ENCODE peak calls at places on chromosome 2, in four cellular contexts. One of them, this sample, is unnamed.

GRCh38 chr2:56168163-56168562 is 15.6 kb upstream of the CCDC85A start:
- DNase-seq in AG10803: peak
- DNase-seq in colonic mucosa: no peak
- DNase-seq in H7: no peak
- DNase-seq in this sample: peak

GRCh38 chr2:107645586-107645985 is 181.1 kb upstream of the RGPD4 start:
- DNase-seq in AG10803: no peak
- DNase-seq in colonic mucosa: no peak
- DNase-seq in H7: no peak
- DNase-seq in this sample: no peak

GRCh38 chr2:39409697-39410389 is 27.2 kb downstream of the MAP4K3 start:
- DNase-seq in AG10803: no peak
- DNase-seq in colonic mucosa: no peak
- DNase-seq in H7: no peak
- DNase-seq in this sample: no peak

GRCh38 chr2:11967946-11968465 is 221.6 kb downstream of the LPIN1 start:
- DNase-seq in AG10803: peak
- DNase-seq in colonic mucosa: no peak
- DNase-seq in H7: no peak
- DNase-seq in this sample: no peak

GRCh38 chr2:9708683-9709538 is 78.1 kb upstream of the YWHAQ start:
- DNase-seq in AG10803: no peak
- DNase-seq in colonic mucosa: no peak
- DNase-seq in H7: no peak
- DNase-seq in this sample: no peak

GRCh38 chr2:61485281-61485680 is 14.4 kb upstream of the USP34 start:
- DNase-seq in AG10803: no peak
- DNase-seq in colonic mucosa: no peak
- DNase-seq in H7: no peak
- DNase-seq in this sample: no peak

GRCh38 chr2:152723918-152724317 is 5.5 kb downstream of the ARL6IP6 start:
- DNase-seq in AG10803: no peak
- DNase-seq in colonic mucosa: no peak
- DNase-seq in H7: no peak
- DNase-seq in this sample: no peak

GRCh38 chr2:67548317-67549095 is 151.4 kb downstream of the ETAA1 start:
- DNase-seq in AG10803: no peak
- DNase-seq in colonic mucosa: no peak
- DNase-seq in H7: peak
- DNase-seq in this sample: no peak

GRCh38 chr2:72236445-72237067 is 88.9 kb upstream of the CYP26B1 start:
- DNase-seq in AG10803: peak
- DNase-seq in colonic mucosa: no peak
- DNase-seq in H7: no peak
- DNase-seq in this sample: no peak

GRCh38 chr2:39275016-39275415 is 31.2 kb upstream of the CDKL4 start:
- DNase-seq in AG10803: no peak
- DNase-seq in colonic mucosa: no peak
- DNase-seq in H7: no peak
- DNase-seq in this sample: no peak

GRCh38 chr2:158099716-158100115 is 2.0 kb upstream of the UPP2 start:
- DNase-seq in AG10803: peak
- DNase-seq in colonic mucosa: no peak
- DNase-seq in H7: no peak
- DNase-seq in this sample: no peak

GRCh38 chr2:26269571-26270170 is 24.9 kb downstream of the HADHB start:
- DNase-seq in AG10803: peak
- DNase-seq in colonic mucosa: no peak
- DNase-seq in H7: no peak
- DNase-seq in this sample: no peak

GRCh38 chr2:228039752-228040534 is 141.5 kb downstream of the SPHKAP start:
- DNase-seq in AG10803: peak
- DNase-seq in colonic mucosa: no peak
- DNase-seq in H7: peak
- DNase-seq in this sample: no peak

GRCh38 chr2:65660340-65660739 is 227.9 kb upstream of the SPRED2 start:
- DNase-seq in AG10803: no peak
- DNase-seq in colonic mucosa: no peak
- DNase-seq in H7: no peak
- DNase-seq in this sample: no peak

GRCh38 chr2:181189932-181190331 is 209.5 kb downstream of the UBE2E3 start:
- DNase-seq in AG10803: no peak
- DNase-seq in colonic mucosa: no peak
- DNase-seq in H7: no peak
- DNase-seq in this sample: no peak

GRCh38 chr2:226981731-226982373 is 146.0 kb downstream of the RHBDD1 start:
- DNase-seq in AG10803: no peak
- DNase-seq in colonic mucosa: no peak
- DNase-seq in H7: no peak
- DNase-seq in this sample: no peak

GRCh38 chr2:29430382-29431112 is 315.3 kb downstream of the CLIP4 start:
- DNase-seq in AG10803: no peak
- DNase-seq in colonic mucosa: no peak
- DNase-seq in H7: no peak
- DNase-seq in this sample: no peak

GRCh38 chr2:100786297-100786658 is 33.7 kb upstream of the NPAS2 start:
- DNase-seq in AG10803: peak
- DNase-seq in colonic mucosa: peak
- DNase-seq in H7: no peak
- DNase-seq in this sample: peak

GRCh38 chr2:231563378-231563961 is 29.2 kb upstream of the TEX44 start:
- DNase-seq in AG10803: peak
- DNase-seq in colonic mucosa: peak
- DNase-seq in H7: peak
- DNase-seq in this sample: peak

GRCh38 chr2:239290618-239291504 is 110.0 kb downstream of the HDAC4 start:
- DNase-seq in AG10803: no peak
- DNase-seq in colonic mucosa: no peak
- DNase-seq in H7: peak
- DNase-seq in this sample: no peak

GRCh38 chr2:88600038-88600465 is 27.2 kb downstream of the EIF2AK3 start:
- DNase-seq in AG10803: peak
- DNase-seq in colonic mucosa: peak
- DNase-seq in H7: peak
- DNase-seq in this sample: peak

GRCh38 chr2:100140582-100140981 is 1.8 kb downstream of the AFF3 start:
- DNase-seq in AG10803: no peak
- DNase-seq in colonic mucosa: no peak
- DNase-seq in H7: no peak
- DNase-seq in this sample: no peak

GRCh38 chr2:233422649-233423435 is 68.5 kb downstream of the DGKD start:
- DNase-seq in AG10803: no peak
- DNase-seq in colonic mucosa: peak
- DNase-seq in H7: no peak
- DNase-seq in this sample: peak

GRCh38 chr2:180734382-180734781 is 246.0 kb upstream of the UBE2E3 start:
- DNase-seq in AG10803: no peak
- DNase-seq in colonic mucosa: no peak
- DNase-seq in H7: peak
- DNase-seq in this sample: no peak

GRCh38 chr2:67566292-67566691 is 169.2 kb downstream of the ETAA1 start:
- DNase-seq in AG10803: no peak
- DNase-seq in colonic mucosa: no peak
- DNase-seq in H7: no peak
- DNase-seq in this sample: no peak

GRCh38 chr2:197633109-197633657 is 42.2 kb downstream of the RFTN2 start:
- DNase-seq in AG10803: no peak
- DNase-seq in colonic mucosa: no peak
- DNase-seq in H7: no peak
- DNase-seq in this sample: no peak

GRCh38 chr2:114368705-114369104 is 73.7 kb upstream of the DPP10 start:
- DNase-seq in AG10803: no peak
- DNase-seq in colonic mucosa: no peak
- DNase-seq in H7: no peak
- DNase-seq in this sample: no peak

GRCh38 chr2:222844323-222844722 is 16.5 kb upstream of the ACSL3 start:
- DNase-seq in AG10803: peak
- DNase-seq in colonic mucosa: no peak
- DNase-seq in H7: no peak
- DNase-seq in this sample: no peak
- H3K4me3 ChIP-seq in AG10803: no peak
- H3K4me3 ChIP-seq in colonic mucosa: no peak
- H3K4me3 ChIP-seq in H7: no peak
- H3K4me3 ChIP-seq in this sample: no peak

GRCh38 chr2:96872591-96873349 is 2.9 kb upstream of the SEMA4C start:
- DNase-seq in AG10803: no peak
- DNase-seq in colonic mucosa: no peak
- DNase-seq in H7: no peak
- DNase-seq in this sample: no peak
- H3K4me3 ChIP-seq in AG10803: no peak
- H3K4me3 ChIP-seq in colonic mucosa: no peak
- H3K4me3 ChIP-seq in H7: no peak
- H3K4me3 ChIP-seq in this sample: no peak

GRCh38 chr2:203988540-203989264 is 52.1 kb downstream of the ICOS start:
- DNase-seq in AG10803: no peak
- DNase-seq in colonic mucosa: no peak
- DNase-seq in H7: no peak
- DNase-seq in this sample: no peak

GRCh38 chr2:203983064-203983715 is 46.6 kb downstream of the ICOS start:
- DNase-seq in AG10803: peak
- DNase-seq in colonic mucosa: no peak
- DNase-seq in H7: no peak
- DNase-seq in this sample: no peak

GRCh38 chr2:203989536-203989935 is 53.0 kb downstream of the ICOS start:
- DNase-seq in AG10803: no peak
- DNase-seq in colonic mucosa: no peak
- DNase-seq in H7: no peak
- DNase-seq in this sample: no peak

GRCh38 chr2:203992496-203992895 is 55.9 kb downstream of the ICOS start:
- DNase-seq in AG10803: no peak
- DNase-seq in colonic mucosa: no peak
- DNase-seq in H7: no peak
- DNase-seq in this sample: no peak

DNA sequence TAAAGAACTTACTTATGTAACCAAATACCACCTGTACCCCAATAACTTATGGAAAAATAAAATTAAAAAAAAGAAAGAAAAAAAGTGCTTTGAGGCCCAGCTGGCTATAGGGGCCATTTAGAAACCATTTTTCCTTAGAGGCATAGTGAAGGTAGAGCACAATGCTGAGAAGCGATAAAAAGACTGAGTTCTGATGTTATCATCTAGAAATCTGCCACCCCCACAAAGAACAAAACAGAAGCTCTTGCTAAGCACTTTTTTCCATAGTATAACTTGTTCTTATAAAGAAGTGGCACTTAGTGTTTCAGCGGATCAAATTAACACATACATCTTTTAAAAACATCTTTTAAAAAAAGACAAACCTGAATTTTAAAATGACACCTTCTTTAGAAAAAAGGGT is 51.4 kb downstream of the ICOS start:
- DNase-seq in AG10803: no peak
- DNase-seq in colonic mucosa: no peak
- DNase-seq in H7: no peak
- DNase-seq in this sample: no peak
- H3K4me3 ChIP-seq in AG10803: no peak
- H3K4me3 ChIP-seq in colonic mucosa: no peak
- H3K4me3 ChIP-seq in H7: no peak
- H3K4me3 ChIP-seq in this sample: no peak

GRCh38 chr2:144514731-144515424 is 5.0 kb downstream of the ZEB2 start:
- DNase-seq in AG10803: no peak
- DNase-seq in colonic mucosa: no peak
- DNase-seq in H7: no peak
- DNase-seq in this sample: no peak
- H3K4me3 ChIP-seq in AG10803: peak
- H3K4me3 ChIP-seq in colonic mucosa: peak
- H3K4me3 ChIP-seq in H7: no peak
- H3K4me3 ChIP-seq in this sample: peak

DNA sequence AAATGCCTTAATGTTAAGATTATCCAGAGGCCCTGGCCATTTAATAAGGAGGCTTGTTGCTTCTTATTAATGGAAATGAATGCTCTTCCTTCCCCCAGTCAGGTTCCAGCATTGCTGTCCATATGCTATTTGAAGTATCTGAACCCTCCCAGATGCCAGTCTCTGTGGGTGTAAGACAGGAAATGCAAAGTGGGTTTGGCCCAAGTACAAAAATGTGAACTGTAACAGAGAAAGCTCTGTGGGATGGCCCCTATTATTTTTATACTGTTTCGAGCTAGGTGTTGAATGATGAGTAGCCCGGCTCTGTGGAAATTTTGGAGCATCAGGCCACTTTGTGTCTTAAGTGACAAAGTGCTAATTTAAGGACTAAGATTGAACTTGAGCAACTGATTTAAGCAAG is 141.0 kb downstream of the UXS1 start:
- DNase-seq in AG10803: peak
- DNase-seq in colonic mucosa: no peak
- DNase-seq in H7: no peak
- DNase-seq in this sample: no peak
- H3K4me3 ChIP-seq in AG10803: no peak
- H3K4me3 ChIP-seq in colonic mucosa: no peak
- H3K4me3 ChIP-seq in H7: no peak
- H3K4me3 ChIP-seq in this sample: no peak

GRCh38 chr2:38075436-38076249 is at the start of gene CYP1B1:
- DNase-seq in AG10803: peak
- DNase-seq in colonic mucosa: peak
- DNase-seq in H7: no peak
- DNase-seq in this sample: no peak

GRCh38 chr2:38077431-38077769 is 1.4 kb upstream of the CYP1B1 start:
- DNase-seq in AG10803: no peak
- DNase-seq in colonic mucosa: no peak
- DNase-seq in H7: no peak
- DNase-seq in this sample: no peak

GRCh38 chr2:38076250-38076709 is 329 bp upstream of the CYP1B1 start:
- DNase-seq in AG10803: peak
- DNase-seq in colonic mucosa: peak
- DNase-seq in H7: peak
- DNase-seq in this sample: peak

GRCh38 chr2:38074775-38075435 is 1.0 kb downstream of the CYP1B1 start:
- DNase-seq in AG10803: peak
- DNase-seq in colonic mucosa: no peak
- DNase-seq in H7: peak
- DNase-seq in this sample: no peak

GRCh38 chr2:38076710-38077430 is 919 bp upstream of the CYP1B1 start:
- DNase-seq in AG10803: peak
- DNase-seq in colonic mucosa: peak
- DNase-seq in H7: peak
- DNase-seq in this sample: peak
- H3K4me3 ChIP-seq in AG10803: peak
- H3K4me3 ChIP-seq in colonic mucosa: peak
- H3K4me3 ChIP-seq in H7: peak
- H3K4me3 ChIP-seq in this sample: peak

This sample was measured in lung.